ENCODE peak calls at places on chromosomes 12 and 14, in eight cellular contexts. One of them, this sample, is unnamed.

GRCh38 chr12:42039599-42039998 is 105.1 kb downstream of the GXYLT1 start:
- DNase-seq in lung: no peak
- DNase-seq in transverse colon: no peak
- DNase-seq in PC-9: no peak
- DNase-seq in fibroblast of lung: no peak
- DNase-seq in psoas muscle: no peak
- DNase-seq in sigmoid colon: no peak
- DNase-seq in SK-N-SH: no peak
- DNase-seq in this sample: no peak

GRCh38 chr12:92574046-92574783 is 128.6 kb upstream of the PLEKHG7 start:
- DNase-seq in SK-N-SH: no peak
- DNase-seq in PC-9: no peak
- DNase-seq in lung: no peak
- DNase-seq in transverse colon: no peak
- DNase-seq in psoas muscle: no peak
- DNase-seq in fibroblast of lung: no peak
- DNase-seq in sigmoid colon: no peak
- DNase-seq in this sample: no peak

GRCh38 chr14:33454022-33454645 is 496.7 kb downstream of the EGLN3 start:
- DNase-seq in lung: no peak
- DNase-seq in SK-N-SH: no peak
- DNase-seq in fibroblast of lung: peak; percentile 17
- DNase-seq in psoas muscle: no peak
- DNase-seq in PC-9: no peak
- DNase-seq in transverse colon: no peak
- DNase-seq in sigmoid colon: no peak
- DNase-seq in this sample: no peak

GRCh38 chr12:90390947-90391346 is 564.0 kb downstream of the CCER1 start:
- DNase-seq in sigmoid colon: no peak
- DNase-seq in PC-9: no peak
- DNase-seq in psoas muscle: no peak
- DNase-seq in lung: no peak
- DNase-seq in fibroblast of lung: peak; percentile 49
- DNase-seq in SK-N-SH: no peak
- DNase-seq in transverse colon: no peak
- DNase-seq in this sample: no peak

GRCh38 chr12:89225401-89225800 is 126.9 kb downstream of the DUSP6 start:
- DNase-seq in psoas muscle: peak; percentile 27
- DNase-seq in SK-N-SH: no peak
- DNase-seq in transverse colon: peak; percentile 23
- DNase-seq in PC-9: peak; percentile 53
- DNase-seq in lung: peak; percentile 45
- DNase-seq in sigmoid colon: no peak
- DNase-seq in fibroblast of lung: peak; percentile 22
- DNase-seq in this sample: peak; percentile 80

GRCh38 chr12:102645968-102646367 is 165.6 kb upstream of the IGF1 start:
- DNase-seq in PC-9: no peak
- DNase-seq in transverse colon: no peak
- DNase-seq in SK-N-SH: no peak
- DNase-seq in lung: no peak
- DNase-seq in fibroblast of lung: no peak
- DNase-seq in sigmoid colon: no peak
- DNase-seq in psoas muscle: no peak
- DNase-seq in this sample: no peak

GRCh38 chr12:117968826-117969659 is at the start of gene KSR2:
- DNase-seq in sigmoid colon: peak; percentile 43
- DNase-seq in PC-9: peak; percentile 88
- DNase-seq in transverse colon: peak; percentile 81
- DNase-seq in psoas muscle: peak; percentile 12
- DNase-seq in SK-N-SH: peak; percentile 91
- DNase-seq in fibroblast of lung: no peak
- DNase-seq in lung: peak; percentile 80
- DNase-seq in this sample: no peak

GRCh38 chr12:67650127-67650495 is 1.6 kb downstream of the DYRK2 start:
- DNase-seq in psoas muscle: no peak
- DNase-seq in lung: no peak
- DNase-seq in fibroblast of lung: peak; percentile 18
- DNase-seq in PC-9: no peak
- DNase-seq in transverse colon: no peak
- DNase-seq in sigmoid colon: no peak
- DNase-seq in SK-N-SH: peak; percentile 50
- DNase-seq in this sample: no peak

GRCh38 chr14:29353473-29353872 is 574.2 kb downstream of the PRKD1 start:
- DNase-seq in SK-N-SH: no peak
- DNase-seq in PC-9: no peak
- DNase-seq in lung: no peak
- DNase-seq in transverse colon: no peak
- DNase-seq in sigmoid colon: no peak
- DNase-seq in fibroblast of lung: no peak
- DNase-seq in psoas muscle: no peak
- DNase-seq in this sample: no peak
- TF ChIP-seq CTCF in SK-N-SH: no peak
- TF ChIP-seq CTCF in PC-9: no peak
- TF ChIP-seq CTCF in lung: no peak
- TF ChIP-seq CTCF in transverse colon: no peak
- TF ChIP-seq CTCF in sigmoid colon: no peak
- TF ChIP-seq CTCF in fibroblast of lung: no peak
- TF ChIP-seq CTCF in psoas muscle: no peak
- TF ChIP-seq CTCF in this sample: no peak

DNA sequence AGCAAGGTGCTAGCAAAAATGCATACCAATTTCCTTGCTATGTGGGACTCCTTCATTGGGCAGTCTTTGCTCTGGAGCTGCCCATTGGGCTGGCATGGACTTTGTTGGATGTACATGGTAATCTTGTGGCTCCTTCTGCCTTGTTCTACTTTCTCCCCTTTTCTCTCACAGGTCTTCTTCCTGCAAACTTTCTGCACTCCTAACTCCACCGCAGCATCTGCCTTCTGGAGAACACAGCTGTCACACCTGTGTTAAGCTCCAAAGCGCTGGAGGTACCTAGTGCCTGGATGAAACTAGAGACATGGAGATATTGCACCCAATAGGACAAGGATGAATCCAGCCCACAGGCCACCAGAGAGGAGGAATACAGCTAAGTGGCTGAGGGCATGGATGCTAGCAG is 60.7 kb upstream of the CCND2 start:
- DNase-seq in PC-9: no peak
- DNase-seq in psoas muscle: no peak
- DNase-seq in transverse colon: no peak
- DNase-seq in SK-N-SH: no peak
- DNase-seq in lung: no peak
- DNase-seq in fibroblast of lung: no peak
- DNase-seq in sigmoid colon: no peak
- DNase-seq in this sample: no peak
- H3K4me1 ChIP-seq in PC-9: no peaks in the 10 kb centered on the region
- H3K4me1 ChIP-seq in psoas muscle: no peaks in the 10 kb centered on the region
- H3K4me1 ChIP-seq in transverse colon: no peaks in the 10 kb centered on the region
- H3K4me1 ChIP-seq in SK-N-SH: no peaks in the 10 kb centered on the region
- H3K4me1 ChIP-seq in lung: no peaks in the 10 kb centered on the region
- H3K4me1 ChIP-seq in fibroblast of lung: no peaks in the 10 kb centered on the region
- H3K4me1 ChIP-seq in sigmoid colon: no peaks in the 10 kb centered on the region
- H3K4me1 ChIP-seq in this sample: peaks cover 16% of the 10 kb centered on the region

GRCh38 chr12:123075591-123076171 is 75.2 kb downstream of the PITPNM2 start:
- DNase-seq in transverse colon: peak; percentile 33
- DNase-seq in SK-N-SH: no peak
- DNase-seq in PC-9: peak; percentile 81
- DNase-seq in lung: peak; percentile 36
- DNase-seq in psoas muscle: no peak
- DNase-seq in sigmoid colon: no peak
- DNase-seq in fibroblast of lung: no peak
- DNase-seq in this sample: no peak
- TF ChIP-seq CTCF in transverse colon: peak; percentile 26
- TF ChIP-seq CTCF in SK-N-SH: no peak
- TF ChIP-seq CTCF in PC-9: no peak
- TF ChIP-seq CTCF in lung: no peak
- TF ChIP-seq CTCF in psoas muscle: no peak
- TF ChIP-seq CTCF in sigmoid colon: no peak
- TF ChIP-seq CTCF in fibroblast of lung: no peak
- TF ChIP-seq CTCF in this sample: peak; percentile 14

GRCh38 chr12:123431951-123432886 is 4.3 kb downstream of the RILPL2 start:
- DNase-seq in transverse colon: no peak
- DNase-seq in lung: no peak
- DNase-seq in PC-9: no peak
- DNase-seq in psoas muscle: no peak
- DNase-seq in SK-N-SH: no peak
- DNase-seq in sigmoid colon: no peak
- DNase-seq in fibroblast of lung: no peak
- DNase-seq in this sample: no peak

GRCh38 chr12:123435636-123436016 is 858 bp downstream of the RILPL2 start:
- DNase-seq in SK-N-SH: no peak
- DNase-seq in psoas muscle: no peak
- DNase-seq in transverse colon: no peak
- DNase-seq in sigmoid colon: no peak
- DNase-seq in lung: no peak
- DNase-seq in fibroblast of lung: no peak
- DNase-seq in PC-9: no peak
- DNase-seq in this sample: no peak

GRCh38 chr12:123436017-123436964 is at the start of gene RILPL2:
- DNase-seq in lung: peak; percentile 91
- DNase-seq in transverse colon: peak; percentile 92
- DNase-seq in fibroblast of lung: peak; percentile 81
- DNase-seq in psoas muscle: peak; percentile 89
- DNase-seq in sigmoid colon: peak; percentile 95
- DNase-seq in SK-N-SH: peak; percentile 88
- DNase-seq in PC-9: peak; percentile 89
- DNase-seq in this sample: peak; percentile 36

DNA sequence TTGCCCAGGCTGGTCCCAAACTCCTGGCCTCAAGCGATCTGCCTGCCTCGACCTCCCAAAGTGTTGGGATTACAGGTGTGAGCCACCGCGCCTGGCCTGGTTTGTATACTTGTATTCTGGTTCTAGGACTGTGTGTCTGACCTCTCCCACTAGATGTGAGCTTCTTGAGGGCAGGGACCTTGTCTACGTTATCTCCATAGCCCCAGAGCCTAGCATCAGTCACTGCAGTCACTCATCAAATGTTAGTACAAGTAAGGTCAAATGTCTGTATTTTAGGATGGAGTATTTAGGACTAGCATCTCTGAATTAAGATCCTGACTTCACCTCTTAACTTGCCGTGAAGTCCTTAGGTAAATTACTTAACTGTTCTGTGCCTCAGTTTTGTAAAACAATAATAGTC is 2.9 kb downstream of the RILPL2 start:
- DNase-seq in transverse colon: no peak
- DNase-seq in SK-N-SH: no peak
- DNase-seq in PC-9: no peak
- DNase-seq in psoas muscle: no peak
- DNase-seq in lung: no peak
- DNase-seq in sigmoid colon: no peak
- DNase-seq in fibroblast of lung: no peak
- DNase-seq in this sample: no peak
- H3K4me1 ChIP-seq in transverse colon: peaks cover 3% of the 10 kb centered on the region
- H3K4me1 ChIP-seq in SK-N-SH: no peaks in the 10 kb centered on the region
- H3K4me1 ChIP-seq in PC-9: peaks cover 4% of the 10 kb centered on the region
- H3K4me1 ChIP-seq in psoas muscle: no peaks in the 10 kb centered on the region
- H3K4me1 ChIP-seq in lung: no peaks in the 10 kb centered on the region
- H3K4me1 ChIP-seq in sigmoid colon: peaks cover 35% of the 10 kb centered on the region
- H3K4me1 ChIP-seq in fibroblast of lung: no peaks in the 10 kb centered on the region
- H3K4me1 ChIP-seq in this sample: peaks cover 25% of the 10 kb centered on the region

DNA sequence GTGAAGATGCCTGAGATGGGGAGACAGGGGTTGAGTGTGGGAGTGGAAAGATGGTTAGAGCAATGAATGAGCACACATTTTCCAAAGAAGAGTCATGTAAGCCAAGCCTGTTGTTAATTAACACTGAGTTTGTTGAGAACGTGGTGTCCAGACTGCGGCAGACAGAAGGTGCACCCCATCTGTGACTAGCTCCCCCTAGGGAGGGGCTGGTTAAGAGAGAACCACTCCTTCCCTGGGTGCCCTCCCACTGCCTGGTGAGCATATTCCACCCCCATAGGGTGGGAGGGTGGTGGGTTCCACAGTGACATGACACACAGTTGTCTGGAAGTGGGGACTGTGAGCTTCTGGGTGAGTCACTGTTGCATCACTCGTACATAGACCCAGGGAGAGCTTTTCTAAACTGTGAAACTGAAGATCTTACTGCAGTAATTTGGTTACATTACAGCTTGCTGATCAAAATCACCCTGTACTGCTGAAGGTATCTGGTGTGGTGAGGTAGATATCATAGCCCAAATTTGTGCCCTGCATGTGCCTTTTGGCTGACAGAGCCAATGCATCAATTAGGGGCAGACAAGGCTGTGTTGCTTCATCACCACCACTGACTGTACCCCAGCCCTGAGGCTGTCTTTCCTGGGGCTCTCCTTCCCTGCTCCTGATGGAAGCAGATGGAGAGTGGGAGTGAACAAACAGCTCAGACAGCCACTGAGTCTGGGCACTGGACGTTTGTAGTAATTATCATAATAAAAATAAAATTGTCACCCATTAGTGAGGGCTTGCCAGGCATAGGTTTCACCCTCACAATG is 150.9 kb downstream of the EMP1 start:
- DNase-seq in sigmoid colon: no peak
- DNase-seq in PC-9: no peak
- DNase-seq in lung: no peak
- DNase-seq in transverse colon: no peak
- DNase-seq in fibroblast of lung: peak; percentile 52
- DNase-seq in SK-N-SH: no peak
- DNase-seq in psoas muscle: peak; percentile 42
- DNase-seq in this sample: no peak
- TF ChIP-seq CTCF in sigmoid colon: no peak
- TF ChIP-seq CTCF in PC-9: no peak
- TF ChIP-seq CTCF in lung: no peak
- TF ChIP-seq CTCF in transverse colon: no peak
- TF ChIP-seq CTCF in fibroblast of lung: no peak
- TF ChIP-seq CTCF in SK-N-SH: no peak
- TF ChIP-seq CTCF in psoas muscle: no peak
- TF ChIP-seq CTCF in this sample: no peak

GRCh38 chr14:63179383-63179782 is 24.9 kb upstream of the RHOJ start:
- DNase-seq in fibroblast of lung: no peak
- DNase-seq in psoas muscle: no peak
- DNase-seq in SK-N-SH: no peak
- DNase-seq in lung: no peak
- DNase-seq in sigmoid colon: no peak
- DNase-seq in PC-9: no peak
- DNase-seq in transverse colon: no peak
- DNase-seq in this sample: no peak
- H3K4me1 ChIP-seq in fibroblast of lung: no peaks in the 10 kb centered on the region
- H3K4me1 ChIP-seq in psoas muscle: no peaks in the 10 kb centered on the region
- H3K4me1 ChIP-seq in SK-N-SH: peaks cover 8% of the 10 kb centered on the region
- H3K4me1 ChIP-seq in lung: no peaks in the 10 kb centered on the region
- H3K4me1 ChIP-seq in sigmoid colon: peaks cover 8% of the 10 kb centered on the region
- H3K4me1 ChIP-seq in PC-9: no peaks in the 10 kb centered on the region
- H3K4me1 ChIP-seq in transverse colon: no peaks in the 10 kb centered on the region
- H3K4me1 ChIP-seq in this sample: peaks cover 35% of the 10 kb centered on the region

GRCh38 chr12:115947696-115948062 is 329.8 kb downstream of the MED13L start:
- DNase-seq in PC-9: no peak
- DNase-seq in sigmoid colon: no peak
- DNase-seq in lung: no peak
- DNase-seq in transverse colon: no peak
- DNase-seq in fibroblast of lung: no peak
- DNase-seq in psoas muscle: no peak
- DNase-seq in SK-N-SH: no peak
- DNase-seq in this sample: no peak
- TF ChIP-seq CTCF in PC-9: no peak
- TF ChIP-seq CTCF in sigmoid colon: no peak
- TF ChIP-seq CTCF in lung: no peak
- TF ChIP-seq CTCF in transverse colon: no peak
- TF ChIP-seq CTCF in fibroblast of lung: peak; percentile 15
- TF ChIP-seq CTCF in psoas muscle: no peak
- TF ChIP-seq CTCF in SK-N-SH: no peak
- TF ChIP-seq CTCF in this sample: peak; percentile 15

GRCh38 chr12:104490850-104491249 is 34.1 kb downstream of the CHST11 start:
- DNase-seq in transverse colon: no peak
- DNase-seq in PC-9: no peak
- DNase-seq in psoas muscle: no peak
- DNase-seq in sigmoid colon: no peak
- DNase-seq in SK-N-SH: no peak
- DNase-seq in lung: no peak
- DNase-seq in fibroblast of lung: no peak
- DNase-seq in this sample: no peak
- H3K4me1 ChIP-seq in transverse colon: no peaks in the 10 kb centered on the region
- H3K4me1 ChIP-seq in PC-9: no peaks in the 10 kb centered on the region
- H3K4me1 ChIP-seq in psoas muscle: peaks cover 6% of the 10 kb centered on the region
- H3K4me1 ChIP-seq in sigmoid colon: peaks cover 22% of the 10 kb centered on the region
- H3K4me1 ChIP-seq in SK-N-SH: no peaks in the 10 kb centered on the region
- H3K4me1 ChIP-seq in lung: peaks cover 3% of the 10 kb centered on the region
- H3K4me1 ChIP-seq in fibroblast of lung: peaks cover 4% of the 10 kb centered on the region
- H3K4me1 ChIP-seq in this sample: no peaks in the 10 kb centered on the region